ENCODE peak calls at places on chromosomes 16 and 17, in seven cellular contexts. O, T, J, X, Z, D and W are unnamed samples.

GRCh38 chr16:55496509-55497145 is 12.2 kb upstream of the LPCAT2 start:
- DNase-seq in D (no peak), J (no peak), O (no peak), T (no peak), Z (no peak), X (no peak), W (no peak)

GRCh38 chr17:16339402-16339801 is 13.9 kb downstream of the CENPV start:
- DNase-seq in Z (no peak), T (no peak), O (no peak), X (no peak), D (no peak), J (no peak), W (no peak)

GRCh38 chr16:68473358-68474064 is 25.2 kb upstream of the SMPD3 start:
- DNase-seq in O (no peak), J (peak), D (no peak), Z (no peak), X (no peak), T (no peak), W (no peak)

GRCh38 chr16:80909720-80910119 is 97.0 kb downstream of the CMC2 start:
- DNase-seq in T (no peak), O (no peak), J (no peak), D (no peak), X (no peak), Z (no peak), W (no peak)

GRCh38 chr16:51553314-51553713 is 402.2 kb upstream of the SALL1 start:
- DNase-seq in J (no peak), T (no peak), X (no peak), Z (no peak), O (no peak), D (no peak), W (no peak)

GRCh38 chr16:2429771-2430663 is 770 bp downstream of the CCNF start:
- DNase-seq in O (peak), D (no peak), X (no peak), J (peak), Z (no peak), T (no peak), W (no peak)

GRCh38 chr17:45371414-45372324 is 54.8 kb upstream of the MAP3K14 start:
- DNase-seq in X (peak), T (peak), O (peak), Z (no peak), D (peak), J (peak), W (peak)

GRCh38 chr17:81973432-81973831 is 4.0 kb upstream of the ASPSCR1 start:
- DNase-seq in X (no peak), O (peak), D (no peak), T (no peak), Z (no peak), J (no peak), W (no peak)

GRCh38 chr16:82044585-82044911 is 9.5 kb downstream of the HSD17B2 start:
- DNase-seq in Z (no peak), D (no peak), J (no peak), X (no peak), T (no peak), O (no peak), W (no peak)

GRCh38 chr16:65392831-65393565 is 271.1 kb upstream of the CDH11 start:
- DNase-seq in Z (no peak), J (no peak), T (no peak), D (no peak), X (no peak), O (no peak), W (no peak)

GRCh38 chr16:48113471-48113870 is 42.3 kb downstream of the ABCC12 start:
- DNase-seq in X (no peak), D (no peak), Z (no peak), T (no peak), J (peak), O (no peak), W (no peak)

GRCh38 chr17:58520843-58521430 is 6.5 kb upstream of the MTMR4 start:
- DNase-seq in D (no peak), T (no peak), O (peak), J (peak), X (no peak), Z (no peak), W (no peak)

GRCh38 chr17:28955408-28955807 is 4.1 kb upstream of the PHF12 start:
- DNase-seq in O (no peak), X (no peak), J (no peak), Z (no peak), D (no peak), T (no peak), W (no peak)

GRCh38 chr17:48795444-48796162 is 21.4 kb downstream of the TTLL6 start:
- DNase-seq in D (no peak), O (no peak), X (peak), J (no peak), T (peak), Z (no peak), W (peak)

GRCh38 chr17:57544381-57544780 is 200.7 kb downstream of the CCDC182 start:
- DNase-seq in T (no peak), J (no peak), Z (no peak), X (no peak), O (no peak), D (no peak), W (no peak)

GRCh38 chr17:40796846-40797245 is 2.9 kb downstream of the KRT28 start:
- DNase-seq in Z (no peak), T (no peak), J (no peak), D (no peak), O (no peak), X (no peak), W (no peak)

GRCh38 chr16:20300312-20301097 is 26.8 kb downstream of the GP2 start:
- DNase-seq in D (no peak), T (peak), Z (no peak), O (peak), J (peak), X (peak), W (peak)

GRCh38 chr16:85752511-85753420 is 1.9 kb upstream of the C16orf74 start:
- DNase-seq in T (no peak), J (peak), X (no peak), D (peak), O (no peak), Z (no peak), W (no peak)

GRCh38 chr16:57316390-57317017 is 32.0 kb upstream of the PLLP start:
- DNase-seq in O (peak), X (peak), T (peak), Z (no peak), D (no peak), J (no peak), W (peak)

GRCh38 chr16:66894055-66894454 is 13.7 kb downstream of the PDP2 start:
- DNase-seq in D (no peak), X (no peak), J (no peak), T (no peak), O (no peak), Z (no peak), W (no peak)

GRCh38 chr17:50952889-50953288 is 86.7 kb upstream of the TOB1 start:
- DNase-seq in X (no peak), D (no peak), J (no peak), T (no peak), O (no peak), Z (no peak), W (no peak)

GRCh38 chr17:47204722-47205418 is 4.3 kb upstream of the MYL4 start:
- DNase-seq in J (no peak), Z (peak), D (no peak), O (no peak), T (no peak), X (peak), W (peak)

GRCh38 chr17:76734080-76734840 is 2.9 kb downstream of the SRSF2 start:
- DNase-seq in T (no peak), O (peak), X (no peak), Z (no peak), D (no peak), J (no peak), W (no peak)

GRCh38 chr17:56699186-56699895 is 105.8 kb downstream of the NOG start:
- DNase-seq in Z (no peak), O (peak), J (peak), T (peak), D (peak), X (peak), W (peak)

GRCh38 chr17:77857613-77858012 is 100.9 kb upstream of the TNRC6C start:
- DNase-seq in J (no peak), X (no peak), Z (no peak), D (no peak), O (no peak), T (no peak), W (no peak)

GRCh38 chr17:17398188-17398927 is 78.4 kb upstream of the MED9 start:
- DNase-seq in T (no peak), Z (no peak), J (no peak), O (no peak), X (peak), D (peak), W (no peak)